ENCODE peak calls at places on chromosome 9, in ten cellular contexts. One of them, this sample, is unnamed.

GRCh38 chr9:87667164-87667738 is 58.7 kb upstream of the CTSL start:
- DNase-seq in stimulated activated CD4-positive, alpha-beta T cell treated with anti-CD3 and anti-CD28 coated beads, Interleukin-4, amount 100 ng/mL, for 4 hours: no peak
- DNase-seq in B cell: no peak
- DNase-seq in GM03348: no peak
- DNase-seq in glutamatergic neuron: no peak
- DNase-seq in RWPE1: no peak
- DNase-seq in DMS79: no peak
- DNase-seq in midbrain: no peak
- DNase-seq in AG08396: no peak
- DNase-seq in activated naive CD4-positive, alpha-beta T cell treated with Interleukin-2 at 50 U/mL for 16 hours: no peak
- DNase-seq in this sample: no peak

GRCh38 chr9:124345063-124345462 is 70.2 kb downstream of the PSMB7 start:
- DNase-seq in DMS79: no peak
- DNase-seq in stimulated activated CD4-positive, alpha-beta T cell treated with anti-CD3 and anti-CD28 coated beads, Interleukin-4, amount 100 ng/mL, for 4 hours: no peak
- DNase-seq in glutamatergic neuron: no peak
- DNase-seq in B cell: no peak
- DNase-seq in midbrain: no peak
- DNase-seq in AG08396: no peak
- DNase-seq in RWPE1: no peak
- DNase-seq in activated naive CD4-positive, alpha-beta T cell treated with Interleukin-2 at 50 U/mL for 16 hours: no peak
- DNase-seq in GM03348: no peak
- DNase-seq in this sample: no peak

GRCh38 chr9:5470122-5470521 is 19.8 kb downstream of the CD274 start:
- DNase-seq in B cell: no peak
- DNase-seq in midbrain: no peak
- DNase-seq in RWPE1: no peak
- DNase-seq in activated naive CD4-positive, alpha-beta T cell treated with Interleukin-2 at 50 U/mL for 16 hours: no peak
- DNase-seq in stimulated activated CD4-positive, alpha-beta T cell treated with anti-CD3 and anti-CD28 coated beads, Interleukin-4, amount 100 ng/mL, for 4 hours: no peak
- DNase-seq in GM03348: no peak
- DNase-seq in glutamatergic neuron: no peak
- DNase-seq in DMS79: no peak
- DNase-seq in AG08396: no peak
- DNase-seq in this sample: no peak

GRCh38 chr9:136599811-136600660 is 54.2 kb upstream of the NOTCH1 start:
- DNase-seq in activated naive CD4-positive, alpha-beta T cell treated with Interleukin-2 at 50 U/mL for 16 hours: no peak
- DNase-seq in AG08396: no peak
- DNase-seq in RWPE1: no peak
- DNase-seq in DMS79: no peak
- DNase-seq in GM03348: no peak
- DNase-seq in midbrain: peak; percentile 78
- DNase-seq in glutamatergic neuron: peak; percentile 31
- DNase-seq in B cell: no peak
- DNase-seq in stimulated activated CD4-positive, alpha-beta T cell treated with anti-CD3 and anti-CD28 coated beads, Interleukin-4, amount 100 ng/mL, for 4 hours: no peak
- DNase-seq in this sample: no peak

GRCh38 chr9:121935744-121936143 is 157.4 kb downstream of the TTLL11 start:
- DNase-seq in AG08396: no peak
- DNase-seq in stimulated activated CD4-positive, alpha-beta T cell treated with anti-CD3 and anti-CD28 coated beads, Interleukin-4, amount 100 ng/mL, for 4 hours: no peak
- DNase-seq in activated naive CD4-positive, alpha-beta T cell treated with Interleukin-2 at 50 U/mL for 16 hours: no peak
- DNase-seq in glutamatergic neuron: no peak
- DNase-seq in midbrain: no peak
- DNase-seq in GM03348: no peak
- DNase-seq in DMS79: peak; percentile 33
- DNase-seq in B cell: no peak
- DNase-seq in RWPE1: no peak
- DNase-seq in this sample: no peak

GRCh38 chr9:121631978-121632418 is 19.4 kb upstream of the DAB2IP start:
- DNase-seq in glutamatergic neuron: no peak
- DNase-seq in activated naive CD4-positive, alpha-beta T cell treated with Interleukin-2 at 50 U/mL for 16 hours: no peak
- DNase-seq in B cell: no peak
- DNase-seq in RWPE1: no peak
- DNase-seq in midbrain: no peak
- DNase-seq in GM03348: no peak
- DNase-seq in DMS79: no peak
- DNase-seq in stimulated activated CD4-positive, alpha-beta T cell treated with anti-CD3 and anti-CD28 coated beads, Interleukin-4, amount 100 ng/mL, for 4 hours: no peak
- DNase-seq in AG08396: no peak
- DNase-seq in this sample: no peak

GRCh38 chr9:98806394-98807069 is 938 bp upstream of the GALNT12 start:
- DNase-seq in GM03348: peak; percentile 41
- DNase-seq in AG08396: no peak
- DNase-seq in midbrain: peak; percentile 33
- DNase-seq in activated naive CD4-positive, alpha-beta T cell treated with Interleukin-2 at 50 U/mL for 16 hours: no peak
- DNase-seq in RWPE1: no peak
- DNase-seq in B cell: no peak
- DNase-seq in glutamatergic neuron: no peak
- DNase-seq in stimulated activated CD4-positive, alpha-beta T cell treated with anti-CD3 and anti-CD28 coated beads, Interleukin-4, amount 100 ng/mL, for 4 hours: no peak
- DNase-seq in DMS79: no peak
- DNase-seq in this sample: no peak

GRCh38 chr9:123933401-123933800 is 3.5 kb upstream of the DENND1A start:
- DNase-seq in midbrain: no peak
- DNase-seq in GM03348: no peak
- DNase-seq in activated naive CD4-positive, alpha-beta T cell treated with Interleukin-2 at 50 U/mL for 16 hours: no peak
- DNase-seq in DMS79: no peak
- DNase-seq in glutamatergic neuron: no peak
- DNase-seq in AG08396: peak; percentile 61
- DNase-seq in B cell: no peak
- DNase-seq in stimulated activated CD4-positive, alpha-beta T cell treated with anti-CD3 and anti-CD28 coated beads, Interleukin-4, amount 100 ng/mL, for 4 hours: no peak
- DNase-seq in RWPE1: peak; percentile 89
- DNase-seq in this sample: no peak

GRCh38 chr9:38686923-38687322 is 33.0 kb downstream of the FAM240B start:
- DNase-seq in RWPE1: no peak
- DNase-seq in midbrain: no peak
- DNase-seq in activated naive CD4-positive, alpha-beta T cell treated with Interleukin-2 at 50 U/mL for 16 hours: no peak
- DNase-seq in glutamatergic neuron: peak; percentile 32
- DNase-seq in stimulated activated CD4-positive, alpha-beta T cell treated with anti-CD3 and anti-CD28 coated beads, Interleukin-4, amount 100 ng/mL, for 4 hours: no peak
- DNase-seq in B cell: no peak
- DNase-seq in GM03348: no peak
- DNase-seq in AG08396: no peak
- DNase-seq in DMS79: no peak
- DNase-seq in this sample: no peak

GRCh38 chr9:8733096-8733954 is 933.7 kb upstream of the DMAC1 start:
- DNase-seq in stimulated activated CD4-positive, alpha-beta T cell treated with anti-CD3 and anti-CD28 coated beads, Interleukin-4, amount 100 ng/mL, for 4 hours: no peak
- DNase-seq in RWPE1: no peak
- DNase-seq in GM03348: no peak
- DNase-seq in B cell: no peak
- DNase-seq in AG08396: no peak
- DNase-seq in DMS79: peak; percentile 90
- DNase-seq in activated naive CD4-positive, alpha-beta T cell treated with Interleukin-2 at 50 U/mL for 16 hours: no peak
- DNase-seq in midbrain: peak; percentile 67
- DNase-seq in glutamatergic neuron: peak; percentile 64
- DNase-seq in this sample: no peak

GRCh38 chr9:105320568-105320967 is 76.1 kb downstream of the SLC44A1 start:
- DNase-seq in DMS79: no peak
- DNase-seq in activated naive CD4-positive, alpha-beta T cell treated with Interleukin-2 at 50 U/mL for 16 hours: no peak
- DNase-seq in AG08396: no peak
- DNase-seq in midbrain: no peak
- DNase-seq in GM03348: no peak
- DNase-seq in glutamatergic neuron: no peak
- DNase-seq in RWPE1: no peak
- DNase-seq in B cell: no peak
- DNase-seq in stimulated activated CD4-positive, alpha-beta T cell treated with anti-CD3 and anti-CD28 coated beads, Interleukin-4, amount 100 ng/mL, for 4 hours: no peak
- DNase-seq in this sample: no peak

GRCh38 chr9:109408759-109409462 is 88.1 kb upstream of the EPB41L4B start:
- DNase-seq in glutamatergic neuron: peak; percentile 74
- DNase-seq in GM03348: no peak
- DNase-seq in B cell: no peak
- DNase-seq in stimulated activated CD4-positive, alpha-beta T cell treated with anti-CD3 and anti-CD28 coated beads, Interleukin-4, amount 100 ng/mL, for 4 hours: no peak
- DNase-seq in midbrain: no peak
- DNase-seq in activated naive CD4-positive, alpha-beta T cell treated with Interleukin-2 at 50 U/mL for 16 hours: no peak
- DNase-seq in AG08396: no peak
- DNase-seq in RWPE1: no peak
- DNase-seq in DMS79: no peak
- DNase-seq in this sample: no peak

GRCh38 chr9:130688070-130688469 is 5.5 kb upstream of the EXOSC2 start:
- DNase-seq in DMS79: no peak
- DNase-seq in activated naive CD4-positive, alpha-beta T cell treated with Interleukin-2 at 50 U/mL for 16 hours: no peak
- DNase-seq in GM03348: no peak
- DNase-seq in stimulated activated CD4-positive, alpha-beta T cell treated with anti-CD3 and anti-CD28 coated beads, Interleukin-4, amount 100 ng/mL, for 4 hours: no peak
- DNase-seq in glutamatergic neuron: no peak
- DNase-seq in AG08396: no peak
- DNase-seq in RWPE1: no peak
- DNase-seq in midbrain: no peak
- DNase-seq in B cell: no peak
- DNase-seq in this sample: no peak

GRCh38 chr9:17627641-17628040 is 48.8 kb downstream of the SH3GL2 start:
- DNase-seq in stimulated activated CD4-positive, alpha-beta T cell treated with anti-CD3 and anti-CD28 coated beads, Interleukin-4, amount 100 ng/mL, for 4 hours: no peak
- DNase-seq in AG08396: peak; percentile 5
- DNase-seq in midbrain: no peak
- DNase-seq in B cell: no peak
- DNase-seq in glutamatergic neuron: no peak
- DNase-seq in GM03348: no peak
- DNase-seq in DMS79: peak; percentile 49
- DNase-seq in activated naive CD4-positive, alpha-beta T cell treated with Interleukin-2 at 50 U/mL for 16 hours: no peak
- DNase-seq in RWPE1: no peak
- DNase-seq in this sample: no peak

GRCh38 chr9:132160802-132161742 is 786 bp upstream of the NTNG2 start:
- DNase-seq in activated naive CD4-positive, alpha-beta T cell treated with Interleukin-2 at 50 U/mL for 16 hours: peak; percentile 57
- DNase-seq in B cell: peak; percentile 71
- DNase-seq in RWPE1: peak; percentile 40
- DNase-seq in AG08396: peak; percentile 77
- DNase-seq in DMS79: no peak
- DNase-seq in GM03348: peak; percentile 82
- DNase-seq in midbrain: no peak
- DNase-seq in stimulated activated CD4-positive, alpha-beta T cell treated with anti-CD3 and anti-CD28 coated beads, Interleukin-4, amount 100 ng/mL, for 4 hours: peak; percentile 64
- DNase-seq in glutamatergic neuron: peak; percentile 50
- DNase-seq in this sample: peak; percentile 71

GRCh38 chr9:127796225-127796813 is 6.4 kb upstream of the FPGS start:
- DNase-seq in DMS79: peak; percentile 41
- DNase-seq in stimulated activated CD4-positive, alpha-beta T cell treated with anti-CD3 and anti-CD28 coated beads, Interleukin-4, amount 100 ng/mL, for 4 hours: no peak
- DNase-seq in AG08396: peak; percentile 54
- DNase-seq in B cell: no peak
- DNase-seq in glutamatergic neuron: no peak
- DNase-seq in RWPE1: no peak
- DNase-seq in midbrain: no peak
- DNase-seq in GM03348: peak; percentile 35
- DNase-seq in activated naive CD4-positive, alpha-beta T cell treated with Interleukin-2 at 50 U/mL for 16 hours: no peak
- DNase-seq in this sample: no peak

GRCh38 chr9:91451431-91452270 is 28.0 kb upstream of the NFIL3 start:
- DNase-seq in AG08396: no peak
- DNase-seq in stimulated activated CD4-positive, alpha-beta T cell treated with anti-CD3 and anti-CD28 coated beads, Interleukin-4, amount 100 ng/mL, for 4 hours: no peak
- DNase-seq in activated naive CD4-positive, alpha-beta T cell treated with Interleukin-2 at 50 U/mL for 16 hours: no peak
- DNase-seq in RWPE1: no peak
- DNase-seq in DMS79: no peak
- DNase-seq in B cell: no peak
- DNase-seq in midbrain: no peak
- DNase-seq in GM03348: no peak
- DNase-seq in glutamatergic neuron: no peak
- DNase-seq in this sample: no peak

GRCh38 chr9:137836831-137837241 is 40.7 kb upstream of the CACNA1B start:
- DNase-seq in GM03348: no peak
- DNase-seq in midbrain: no peak
- DNase-seq in activated naive CD4-positive, alpha-beta T cell treated with Interleukin-2 at 50 U/mL for 16 hours: no peak
- DNase-seq in RWPE1: no peak
- DNase-seq in B cell: no peak
- DNase-seq in AG08396: no peak
- DNase-seq in stimulated activated CD4-positive, alpha-beta T cell treated with anti-CD3 and anti-CD28 coated beads, Interleukin-4, amount 100 ng/mL, for 4 hours: no peak
- DNase-seq in glutamatergic neuron: peak; percentile 74
- DNase-seq in DMS79: no peak
- DNase-seq in this sample: no peak

GRCh38 chr9:97412628-97413382 is 909 bp downstream of the TDRD7 start:
- DNase-seq in midbrain: peak; percentile 13
- DNase-seq in activated naive CD4-positive, alpha-beta T cell treated with Interleukin-2 at 50 U/mL for 16 hours: no peak
- DNase-seq in AG08396: peak; percentile 33
- DNase-seq in GM03348: no peak
- DNase-seq in stimulated activated CD4-positive, alpha-beta T cell treated with anti-CD3 and anti-CD28 coated beads, Interleukin-4, amount 100 ng/mL, for 4 hours: no peak
- DNase-seq in DMS79: no peak
- DNase-seq in glutamatergic neuron: no peak
- DNase-seq in B cell: no peak
- DNase-seq in RWPE1: peak; percentile 63
- DNase-seq in this sample: no peak

GRCh38 chr9:113317777-113318176 is 14.6 kb upstream of the RNF183 start:
- DNase-seq in glutamatergic neuron: no peak
- DNase-seq in B cell: no peak
- DNase-seq in midbrain: no peak
- DNase-seq in stimulated activated CD4-positive, alpha-beta T cell treated with anti-CD3 and anti-CD28 coated beads, Interleukin-4, amount 100 ng/mL, for 4 hours: no peak
- DNase-seq in RWPE1: no peak
- DNase-seq in DMS79: no peak
- DNase-seq in activated naive CD4-positive, alpha-beta T cell treated with Interleukin-2 at 50 U/mL for 16 hours: no peak
- DNase-seq in GM03348: peak; percentile 47
- DNase-seq in AG08396: no peak
- DNase-seq in this sample: no peak

GRCh38 chr9:6133346-6134063 is 82.1 kb upstream of the IL33 start:
- DNase-seq in B cell: no peak
- DNase-seq in DMS79: no peak
- DNase-seq in GM03348: peak; percentile 43
- DNase-seq in glutamatergic neuron: no peak
- DNase-seq in stimulated activated CD4-positive, alpha-beta T cell treated with anti-CD3 and anti-CD28 coated beads, Interleukin-4, amount 100 ng/mL, for 4 hours: no peak
- DNase-seq in AG08396: no peak
- DNase-seq in RWPE1: peak; percentile 32
- DNase-seq in midbrain: no peak
- DNase-seq in activated naive CD4-positive, alpha-beta T cell treated with Interleukin-2 at 50 U/mL for 16 hours: no peak
- DNase-seq in this sample: no peak

GRCh38 chr9:4334439-4334838 is 34.6 kb upstream of the GLIS3 start:
- DNase-seq in B cell: no peak
- DNase-seq in glutamatergic neuron: no peak
- DNase-seq in activated naive CD4-positive, alpha-beta T cell treated with Interleukin-2 at 50 U/mL for 16 hours: no peak
- DNase-seq in GM03348: no peak
- DNase-seq in DMS79: peak; percentile 61
- DNase-seq in stimulated activated CD4-positive, alpha-beta T cell treated with anti-CD3 and anti-CD28 coated beads, Interleukin-4, amount 100 ng/mL, for 4 hours: no peak
- DNase-seq in AG08396: no peak
- DNase-seq in midbrain: peak; percentile 54
- DNase-seq in RWPE1: no peak
- DNase-seq in this sample: no peak

GRCh38 chr9:136854842-136855460 is 2.8 kb downstream of the MAMDC4 start:
- DNase-seq in stimulated activated CD4-positive, alpha-beta T cell treated with anti-CD3 and anti-CD28 coated beads, Interleukin-4, amount 100 ng/mL, for 4 hours: no peak
- DNase-seq in B cell: peak; percentile 20
- DNase-seq in DMS79: no peak
- DNase-seq in activated naive CD4-positive, alpha-beta T cell treated with Interleukin-2 at 50 U/mL for 16 hours: no peak
- DNase-seq in RWPE1: no peak
- DNase-seq in glutamatergic neuron: peak; percentile 18
- DNase-seq in midbrain: no peak
- DNase-seq in AG08396: no peak
- DNase-seq in GM03348: no peak
- DNase-seq in this sample: no peak

GRCh38 chr9:134601764-134602163 is 39.8 kb upstream of the COL5A1 start:
- DNase-seq in activated naive CD4-positive, alpha-beta T cell treated with Interleukin-2 at 50 U/mL for 16 hours: no peak
- DNase-seq in GM03348: no peak
- DNase-seq in RWPE1: no peak
- DNase-seq in DMS79: no peak
- DNase-seq in AG08396: no peak
- DNase-seq in stimulated activated CD4-positive, alpha-beta T cell treated with anti-CD3 and anti-CD28 coated beads, Interleukin-4, amount 100 ng/mL, for 4 hours: no peak
- DNase-seq in B cell: no peak
- DNase-seq in midbrain: no peak
- DNase-seq in glutamatergic neuron: no peak
- DNase-seq in this sample: no peak

GRCh38 chr9:14907360-14907685 is 2.9 kb downstream of the FREM1 start:
- DNase-seq in RWPE1: no peak
- DNase-seq in activated naive CD4-positive, alpha-beta T cell treated with Interleukin-2 at 50 U/mL for 16 hours: no peak
- DNase-seq in DMS79: peak; percentile 31
- DNase-seq in glutamatergic neuron: no peak
- DNase-seq in AG08396: no peak
- DNase-seq in midbrain: no peak
- DNase-seq in B cell: no peak
- DNase-seq in GM03348: no peak
- DNase-seq in stimulated activated CD4-positive, alpha-beta T cell treated with anti-CD3 and anti-CD28 coated beads, Interleukin-4, amount 100 ng/mL, for 4 hours: no peak
- DNase-seq in this sample: no peak

GRCh38 chr9:134064711-134065110 is 3.1 kb downstream of the BRD3 start:
- DNase-seq in stimulated activated CD4-positive, alpha-beta T cell treated with anti-CD3 and anti-CD28 coated beads, Interleukin-4, amount 100 ng/mL, for 4 hours: no peak
- DNase-seq in AG08396: no peak
- DNase-seq in glutamatergic neuron: no peak
- DNase-seq in midbrain: no peak
- DNase-seq in RWPE1: no peak
- DNase-seq in GM03348: no peak
- DNase-seq in DMS79: no peak
- DNase-seq in B cell: no peak
- DNase-seq in activated naive CD4-positive, alpha-beta T cell treated with Interleukin-2 at 50 U/mL for 16 hours: no peak
- DNase-seq in this sample: no peak

GRCh38 chr9:137163101-137163661 is 6.7 kb downstream of the LRRC26 start:
- DNase-seq in midbrain: no peak
- DNase-seq in activated naive CD4-positive, alpha-beta T cell treated with Interleukin-2 at 50 U/mL for 16 hours: no peak
- DNase-seq in glutamatergic neuron: no peak
- DNase-seq in AG08396: peak; percentile 74
- DNase-seq in stimulated activated CD4-positive, alpha-beta T cell treated with anti-CD3 and anti-CD28 coated beads, Interleukin-4, amount 100 ng/mL, for 4 hours: no peak
- DNase-seq in GM03348: peak; percentile 48
- DNase-seq in RWPE1: no peak
- DNase-seq in B cell: no peak
- DNase-seq in DMS79: no peak
- DNase-seq in this sample: no peak

GRCh38 chr9:88041447-88041846 is 67.1 kb upstream of the CDK20 start:
- DNase-seq in B cell: no peak
- DNase-seq in DMS79: no peak
- DNase-seq in RWPE1: no peak
- DNase-seq in GM03348: peak; percentile 44
- DNase-seq in glutamatergic neuron: no peak
- DNase-seq in activated naive CD4-positive, alpha-beta T cell treated with Interleukin-2 at 50 U/mL for 16 hours: no peak
- DNase-seq in stimulated activated CD4-positive, alpha-beta T cell treated with anti-CD3 and anti-CD28 coated beads, Interleukin-4, amount 100 ng/mL, for 4 hours: no peak
- DNase-seq in midbrain: no peak
- DNase-seq in AG08396: no peak
- DNase-seq in this sample: no peak